ENCODE peak calls at places on chromosomes 11 and 22, in ten cellular contexts. T, X, V, Y, F, B, P, H, U and Q are unnamed samples.

GRCh38 chr11:75311858-75312288 is 39.6 kb downstream of the ARRB1 start:
- DNase-seq in T (peak), X (no peak), V (no peak), Y (no peak), F (peak), B (no peak), P (peak), H (no peak), U (peak), Q (no peak)

GRCh38 chr11:57379732-57380131 is 1.2 kb downstream of the PRG3 start:
- DNase-seq in T (no peak), X (no peak), V (no peak), Y (no peak), F (peak), B (no peak), P (no peak), H (peak), U (peak), Q (no peak)

GRCh38 chr11:133908827-133909226 is 47.9 kb downstream of the IGSF9B start:
- DNase-seq in T (no peak), X (no peak), V (no peak), Y (no peak), F (no peak), B (no peak), P (no peak), H (no peak), U (no peak), Q (no peak)

GRCh38 chr11:35274909-35275807 is 136.2 kb downstream of the CD44 start:
- DNase-seq in T (no peak), X (no peak), V (no peak), Y (peak), F (peak), B (no peak), P (no peak), H (no peak), U (no peak), Q (peak)

GRCh38 chr11:105588001-105588400 is 21.9 kb upstream of the GRIA4 start:
- DNase-seq in T (no peak), X (peak), V (peak), Y (no peak), F (no peak), B (no peak), P (no peak), H (no peak), U (peak), Q (no peak)

GRCh38 chr11:76861490-76861953 is 804 bp downstream of the ACER3 start:
- DNase-seq in T (no peak), X (no peak), V (no peak), Y (no peak), F (peak), B (no peak), P (no peak), H (no peak), U (no peak), Q (no peak)

GRCh38 chr11:92846542-92847125 is 122.8 kb upstream of the MTNR1B start:
- DNase-seq in T (no peak), X (no peak), V (no peak), Y (no peak), F (peak), B (no peak), P (no peak), H (no peak), U (peak), Q (no peak)

GRCh38 chr22:50605349-50606074 is 4.9 kb downstream of the MAPK8IP2 start:
- DNase-seq in T (no peak), X (no peak), V (no peak), Y (no peak), F (no peak), B (peak), P (peak), H (no peak), U (no peak), Q (no peak)

GRCh38 chr11:59716051-59716450 is 2.4 kb upstream of the OR10V1 start:
- DNase-seq in T (no peak), X (no peak), V (no peak), Y (no peak), F (no peak), B (no peak), P (no peak), H (no peak), U (peak), Q (no peak)

GRCh38 chr11:102553835-102554282 is 23.3 kb upstream of the MMP7 start:
- DNase-seq in T (no peak), X (no peak), V (no peak), Y (no peak), F (no peak), B (no peak), P (no peak), H (no peak), U (no peak), Q (no peak)

GRCh38 chr11:108891143-108891542 is 226.3 kb downstream of the DDX10 start:
- DNase-seq in T (no peak), X (no peak), V (no peak), Y (no peak), F (no peak), B (no peak), P (no peak), H (no peak), U (no peak), Q (no peak)

GRCh38 chr11:76849376-76849775 is 11.3 kb upstream of the ACER3 start:
- DNase-seq in T (no peak), X (no peak), V (no peak), Y (no peak), F (no peak), B (no peak), P (no peak), H (no peak), U (no peak), Q (no peak)

GRCh38 chr22:35154937-35155387 is 89.0 kb downstream of the ISX start:
- DNase-seq in T (peak), X (peak), V (peak), Y (peak), F (peak), B (peak), P (no peak), H (peak), U (peak), Q (peak)

GRCh38 chr11:45859661-45860140 is 12.4 kb downstream of the CRY2 start:
- DNase-seq in T (peak), X (peak), V (no peak), Y (peak), F (peak), B (no peak), P (peak), H (no peak), U (peak), Q (no peak)

GRCh38 chr11:70155386-70155785 is 47.7 kb upstream of the FADD start:
- DNase-seq in T (no peak), X (no peak), V (no peak), Y (no peak), F (no peak), B (no peak), P (no peak), H (no peak), U (no peak), Q (no peak)

GRCh38 chr11:17528906-17529813 is 15.1 kb downstream of the USH1C start:
- DNase-seq in T (no peak), X (no peak), V (no peak), Y (no peak), F (no peak), B (no peak), P (no peak), H (no peak), U (no peak), Q (no peak)

GRCh38 chr11:16881074-16881709 is 133.0 kb downstream of the PLEKHA7 start:
- DNase-seq in T (no peak), X (no peak), V (peak), Y (peak), F (no peak), B (no peak), P (peak), H (no peak), U (no peak), Q (no peak)

GRCh38 chr11:111603633-111604130 is 1.4 kb downstream of the SIK2 start:
- DNase-seq in T (no peak), X (no peak), V (no peak), Y (no peak), F (no peak), B (no peak), P (no peak), H (no peak), U (no peak), Q (no peak)

GRCh38 chr22:39789794-39790193 is 103.8 kb downstream of the ENTHD1 start:
- DNase-seq in T (no peak), X (no peak), V (no peak), Y (no peak), F (peak), B (no peak), P (no peak), H (no peak), U (no peak), Q (no peak)

GRCh38 chr22:19997561-19998231 is 18.9 kb downstream of the ARVCF start:
- DNase-seq in T (no peak), X (no peak), V (no peak), Y (peak), F (no peak), B (no peak), P (peak), H (no peak), U (no peak), Q (no peak)

GRCh38 chr11:76443254-76443935 is 1.4 kb upstream of the EMSY start:
- DNase-seq in T (no peak), X (no peak), V (no peak), Y (no peak), F (no peak), B (no peak), P (no peak), H (no peak), U (peak), Q (peak)

GRCh38 chr11:47018637-47019036 is 82.1 kb downstream of the CSTPP1 start:
- DNase-seq in T (no peak), X (no peak), V (no peak), Y (no peak), F (no peak), B (no peak), P (no peak), H (no peak), U (no peak), Q (no peak)

GRCh38 chr22:36566720-36567119 is 37.8 kb upstream of the EIF3D start:
- DNase-seq in T (no peak), X (no peak), V (no peak), Y (no peak), F (no peak), B (no peak), P (no peak), H (no peak), U (no peak), Q (no peak)

GRCh38 chr22:36573815-36574350 is 44.9 kb upstream of the EIF3D start:
- DNase-seq in T (no peak), X (no peak), V (no peak), Y (no peak), F (no peak), B (no peak), P (no peak), H (no peak), U (no peak), Q (no peak)

GRCh38 chr22:36568846-36569245 is 39.9 kb upstream of the EIF3D start:
- DNase-seq in T (no peak), X (no peak), V (no peak), Y (no peak), F (no peak), B (no peak), P (no peak), H (no peak), U (no peak), Q (no peak)

GRCh38 chr22:36571991-36572390 is 43.0 kb upstream of the EIF3D start:
- DNase-seq in T (no peak), X (no peak), V (no peak), Y (no peak), F (no peak), B (no peak), P (no peak), H (no peak), U (peak), Q (no peak)

GRCh38 chr22:36569999-36570398 is 41.0 kb upstream of the EIF3D start:
- DNase-seq in T (no peak), X (no peak), V (no peak), Y (no peak), F (no peak), B (no peak), P (no peak), H (peak), U (peak), Q (no peak)
- TF ChIP-seq CTCF in T (no peak), X (peak), V (peak), Y (no peak), F (no peak), B (no peak), P (no peak), H (peak), U (peak), Q (no peak)

DNA sequence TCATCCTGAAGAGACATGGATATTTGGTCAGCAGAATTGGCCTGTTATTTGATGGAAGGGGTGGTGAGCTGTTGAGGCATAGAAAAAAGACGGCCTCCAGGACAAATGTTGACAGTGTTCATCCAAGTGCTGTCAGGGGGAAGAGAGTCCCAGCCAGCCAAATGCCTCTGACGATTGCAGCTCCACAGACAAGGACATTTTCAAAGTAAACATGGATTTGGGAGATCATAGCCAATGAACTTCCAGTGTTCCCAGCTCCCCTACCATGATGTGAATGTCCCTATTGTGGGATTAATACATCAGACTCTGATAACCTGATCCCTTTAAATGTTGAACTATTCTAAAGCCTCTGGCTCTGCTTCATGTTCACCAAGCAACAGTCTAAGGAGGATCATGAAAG is 31.2 kb upstream of the PSMA1 start:
- DNase-seq in T (no peak), X (no peak), V (no peak), Y (no peak), F (no peak), B (no peak), P (no peak), H (no peak), U (no peak), Q (no peak)
- TF ChIP-seq CTCF in T (no peak), X (no peak), V (no peak), Y (no peak), F (no peak), B (no peak), P (no peak), H (no peak), U (no peak), Q (no peak)

GRCh38 chr11:120632579-120632978 is 121.0 kb downstream of the GRIK4 start:
- DNase-seq in T (no peak), X (no peak), V (no peak), Y (no peak), F (no peak), B (peak), P (no peak), H (no peak), U (no peak), Q (no peak)
- TF ChIP-seq CTCF in T (no peak), X (peak), V (peak), Y (no peak), F (no peak), B (no peak), P (no peak), H (peak), U (peak), Q (no peak)

DNA sequence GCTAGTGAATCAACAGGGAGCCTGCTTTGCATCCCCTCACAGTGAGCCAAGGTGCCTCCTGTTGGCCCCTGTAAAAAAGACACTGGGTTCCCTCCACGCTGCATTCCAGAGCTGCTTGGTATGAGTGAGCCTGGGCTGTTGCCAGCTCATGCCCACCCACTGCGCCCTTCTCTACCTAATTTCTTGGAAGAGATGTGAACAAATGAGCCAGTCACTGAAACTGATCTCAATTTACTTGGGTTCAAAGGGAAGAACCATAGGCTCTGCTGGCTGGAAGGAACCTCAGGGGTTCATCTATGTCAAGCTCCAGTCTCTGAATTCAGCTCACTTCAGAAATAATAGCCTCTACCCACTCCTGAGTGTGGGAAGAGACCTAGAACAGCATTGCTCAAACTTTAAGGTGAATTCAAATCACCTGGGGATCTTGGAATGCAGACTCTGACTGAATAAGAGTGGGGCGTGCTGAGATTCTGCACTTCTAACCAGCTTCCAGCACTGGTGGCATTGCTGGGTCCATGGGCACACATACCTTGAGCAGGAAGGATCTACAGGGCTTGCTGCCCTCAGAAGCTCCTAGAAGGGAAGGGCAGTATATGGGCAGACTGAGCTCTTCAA is 5.4 kb upstream of the TMPRSS4 start:
- DNase-seq in T (no peak), X (no peak), V (no peak), Y (no peak), F (no peak), B (no peak), P (no peak), H (no peak), U (no peak), Q (no peak)
- TF ChIP-seq CTCF in T (no peak), X (no peak), V (no peak), Y (no peak), F (no peak), B (no peak), P (no peak), H (no peak), U (no peak), Q (no peak)

DNA sequence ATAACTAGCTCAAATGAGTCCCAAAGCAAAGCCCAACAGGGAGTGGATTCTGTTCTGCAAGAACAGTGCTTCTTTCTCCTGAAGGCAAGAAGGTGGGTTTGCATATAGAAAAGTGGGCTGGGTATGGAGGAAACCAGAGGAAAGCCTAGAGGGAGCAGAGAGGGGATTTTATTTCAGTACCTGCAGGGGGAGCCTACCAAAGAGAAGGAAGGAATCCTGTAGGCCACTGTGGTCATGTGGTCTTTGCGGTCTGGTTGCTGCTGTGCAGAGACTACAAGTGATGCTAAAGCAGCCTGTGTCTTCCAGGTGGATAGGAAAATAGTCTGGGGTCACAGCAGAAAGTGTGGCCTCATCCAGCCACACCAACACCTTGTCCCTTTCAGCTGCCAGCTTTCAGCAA is 33.2 kb upstream of the ZBTB16 start:
- DNase-seq in T (peak), X (no peak), V (no peak), Y (no peak), F (no peak), B (no peak), P (no peak), H (no peak), U (peak), Q (peak)
- TF ChIP-seq CTCF in T (peak), X (no peak), V (peak), Y (no peak), F (no peak), B (no peak), P (peak), H (no peak), U (peak), Q (peak)

GRCh38 chr22:28074526-28074925 is 155.5 kb upstream of the PITPNB start:
- DNase-seq in T (no peak), X (no peak), V (no peak), Y (no peak), F (no peak), B (no peak), P (no peak), H (no peak), U (no peak), Q (no peak)
- TF ChIP-seq CTCF in T (no peak), X (no peak), V (no peak), Y (no peak), F (no peak), B (no peak), P (no peak), H (no peak), U (no peak), Q (no peak)

GRCh38 chr11:13207270-13207664 is 70.3 kb upstream of the BMAL1 start:
- DNase-seq in T (no peak), X (no peak), V (no peak), Y (no peak), F (no peak), B (no peak), P (no peak), H (no peak), U (no peak), Q (no peak)
- TF ChIP-seq CTCF in T (peak), X (peak), V (peak), Y (no peak), F (no peak), B (no peak), P (peak), H (no peak), U (peak), Q (no peak)

DNA sequence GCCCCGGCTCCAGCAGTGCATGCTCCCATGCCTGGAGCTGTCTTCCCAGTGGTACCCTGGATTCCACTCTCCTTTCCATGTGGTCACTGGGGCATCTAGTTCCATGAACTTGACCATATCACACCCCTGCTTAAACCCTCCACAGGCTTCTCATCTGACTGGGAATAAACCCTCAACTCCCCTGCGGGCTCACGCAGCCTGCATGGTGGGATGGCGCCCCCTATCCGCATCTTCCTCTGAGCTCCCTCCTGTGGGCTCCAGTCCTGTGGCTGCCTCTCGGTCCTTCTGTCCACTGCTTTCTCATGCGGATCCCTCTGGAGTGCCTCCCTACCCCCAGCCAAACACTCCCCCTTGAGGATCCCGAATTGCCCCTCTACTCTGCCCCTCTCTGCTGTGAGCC is 41.4 kb upstream of the TTLL12 start:
- DNase-seq in T (no peak), X (no peak), V (no peak), Y (no peak), F (peak), B (peak), P (no peak), H (peak), U (peak), Q (peak)
- TF ChIP-seq CTCF in T (no peak), X (peak), V (peak), Y (no peak), F (no peak), B (peak), P (no peak), H (peak), U (peak), Q (peak)